ENCODE peak calls at places on chromosome 3, in four cellular contexts. K, P, Q and C are unnamed samples.

GRCh38 chr3:8846176-8846575 is 76.8 kb upstream of the OXTR start:
- DNase-seq in K (no peak), P (no peak), Q (no peak), C (no peak)

GRCh38 chr3:155497930-155498647 is 204.6 kb upstream of the STRIT1 start:
- DNase-seq in P (no peak), Q (no peak), K (peak), C (no peak)

GRCh38 chr3:15783361-15783969 is 14.3 kb downstream of the ANKRD28 start:
- DNase-seq in Q (no peak), K (peak), P (no peak), C (no peak)

GRCh38 chr3:16864610-16865313 is 20.0 kb upstream of the PLCL2 start:
- DNase-seq in Q (no peak), P (no peak), K (peak), C (no peak)

GRCh38 chr3:187445352-187445751 is 77.2 kb downstream of the RTP4 start:
- DNase-seq in K (no peak), Q (no peak), P (no peak), C (no peak)

GRCh38 chr3:30012941-30013543 is 593.4 kb upstream of the TGFBR2 start:
- DNase-seq in Q (peak), K (peak), P (peak), C (peak)

GRCh38 chr3:101972430-101973162 is 123.3 kb downstream of the NFKBIZ start:
- DNase-seq in P (no peak), Q (no peak), K (no peak), C (no peak)

GRCh38 chr3:123678108-123678511 is 93.3 kb upstream of the HACD2 start:
- DNase-seq in K (peak), Q (no peak), P (no peak), C (no peak)

GRCh38 chr3:157104521-157104920 is 55.4 kb downstream of the CCNL1 start:
- DNase-seq in P (no peak), Q (no peak), K (peak), C (no peak)

DNA sequence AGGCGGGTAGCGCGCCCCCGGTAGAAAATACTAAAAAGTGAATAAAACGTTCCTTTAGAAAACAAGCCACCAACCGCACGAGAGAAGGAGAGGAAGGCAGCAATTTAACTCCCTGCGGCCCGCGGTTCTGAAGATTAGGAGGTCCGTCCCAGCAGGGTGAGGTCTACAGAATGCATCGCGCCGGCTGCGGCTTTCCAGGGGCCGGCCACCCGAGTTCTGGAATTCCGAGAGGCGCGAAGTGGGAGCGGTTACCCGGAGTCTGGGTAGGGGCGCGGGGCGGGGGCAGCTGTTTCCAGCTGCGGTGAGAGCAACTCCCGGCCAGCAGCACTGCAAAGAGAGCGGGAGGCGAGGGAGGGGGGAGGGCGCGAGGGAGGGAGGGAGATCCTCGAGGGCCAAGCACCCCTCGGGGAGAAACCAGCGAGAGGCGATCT is 318.6 kb downstream of the FGF12 start:
- DNase-seq in Q (peak), P (peak), K (no peak), C (peak)
- H3K56ac ChIP-seq in Q (no peak), P (peak), K (no peak), C (no peak)

GRCh38 chr3:126202281-126203079 is 22.1 kb upstream of the ALDH1L1 start:
- DNase-seq in P (no peak), Q (no peak), K (no peak), C (no peak)
- H3K56ac ChIP-seq in P (no peak), Q (no peak), K (no peak), C (no peak)

GRCh38 chr3:45777111-45777752 is 19.1 kb downstream of the SLC6A20 start:
- DNase-seq in Q (no peak), P (no peak), K (no peak), C (peak)

GRCh38 chr3:45776611-45777010 is 19.7 kb downstream of the SLC6A20 start:
- DNase-seq in P (no peak), K (no peak), Q (no peak), C (peak)

GRCh38 chr3:45774581-45775505 is 21.5 kb downstream of the SLC6A20 start:
- DNase-seq in K (no peak), Q (no peak), P (no peak), C (no peak)

GRCh38 chr3:45775571-45776290 is 20.6 kb downstream of the SLC6A20 start:
- DNase-seq in P (no peak), K (no peak), Q (no peak), C (no peak)

GRCh38 chr3:45776291-45776576 is 20.1 kb downstream of the SLC6A20 start:
- DNase-seq in P (no peak), K (no peak), Q (no peak), C (no peak)
- H3K56ac ChIP-seq in P (no peak), K (no peak), Q (no peak), C (no peak)

GRCh38 chr3:154389861-154390260 is 40.1 kb downstream of the GPR149 start:
- DNase-seq in P (peak), K (no peak), Q (no peak), C (no peak)
- H3K56ac ChIP-seq in P (no peak), K (no peak), Q (no peak), C (no peak)

GRCh38 chr3:45524605-45525004 is 69.9 kb upstream of the LIMD1 start:
- DNase-seq in P (peak), K (peak), Q (no peak), C (no peak)

GRCh38 chr3:45529697-45530096 is 64.9 kb upstream of the LIMD1 start:
- DNase-seq in K (no peak), Q (no peak), P (no peak), C (no peak)

GRCh38 chr3:45527727-45528126 is 66.8 kb upstream of the LIMD1 start:
- DNase-seq in Q (no peak), K (no peak), P (no peak), C (no peak)

DNA sequence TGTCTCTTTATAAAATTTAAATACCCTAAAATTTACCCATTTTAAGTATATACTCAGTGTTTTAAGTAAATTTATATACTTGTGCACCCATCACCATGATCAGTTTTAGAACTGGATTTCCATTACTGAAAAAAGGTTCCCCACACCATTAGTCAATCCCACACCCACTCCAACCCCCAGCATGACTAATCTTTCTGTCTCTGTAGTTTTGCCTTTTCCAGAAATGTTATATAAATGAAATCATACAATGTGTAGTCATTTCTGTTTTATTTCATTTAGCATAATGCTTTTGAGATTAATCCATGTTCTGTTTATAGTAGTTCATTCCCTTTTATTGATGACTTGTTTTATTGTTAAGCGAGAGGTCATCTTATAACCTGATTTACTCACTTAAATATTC is 66.1 kb upstream of the LIMD1 start:
- DNase-seq in Q (no peak), P (no peak), K (peak), C (no peak)
- H3K56ac ChIP-seq in Q (no peak), P (no peak), K (no peak), C (no peak)